ENCODE peak calls at places on chromosome 17, in seven cellular contexts. One of them, this sample, is unnamed.
A peak's percentile ranks its signal among the peaks of the same experiment; 100 is the strongest.

GRCh38 chr17:56009795-56010715 is 143.2 kb upstream of the ANKFN1 start:
- DNase-seq in body of pancreas: no peak
- DNase-seq in transverse colon: no peak
- DNase-seq in CD8-positive, alpha-beta memory T cell: no peak
- DNase-seq in stomach: no peak
- DNase-seq in GM06990: no peak
- DNase-seq in colonic mucosa: no peak
- DNase-seq in this sample: no peak

GRCh38 chr17:17691468-17692263 is 10.4 kb downstream of the RAI1 start:
- DNase-seq in colonic mucosa: no peak
- DNase-seq in GM06990: peak; percentile 84
- DNase-seq in CD8-positive, alpha-beta memory T cell: no peak
- DNase-seq in stomach: peak; percentile 47
- DNase-seq in body of pancreas: no peak
- DNase-seq in transverse colon: no peak
- DNase-seq in this sample: no peak

GRCh38 chr17:65941500-65941899 is 250.4 kb downstream of the CEP112 start:
- DNase-seq in body of pancreas: no peak
- DNase-seq in colonic mucosa: no peak
- DNase-seq in CD8-positive, alpha-beta memory T cell: no peak
- DNase-seq in transverse colon: no peak
- DNase-seq in stomach: no peak
- DNase-seq in GM06990: no peak
- DNase-seq in this sample: no peak

GRCh38 chr17:41540921-41541625 is 13.0 kb upstream of the KRT19 start:
- DNase-seq in stomach: no peak
- DNase-seq in GM06990: no peak
- DNase-seq in transverse colon: no peak
- DNase-seq in body of pancreas: no peak
- DNase-seq in CD8-positive, alpha-beta memory T cell: no peak
- DNase-seq in colonic mucosa: no peak
- DNase-seq in this sample: no peak

GRCh38 chr17:17682293-17682736 is 1.1 kb downstream of the RAI1 start:
- DNase-seq in body of pancreas: peak; percentile 48
- DNase-seq in transverse colon: peak; percentile 67
- DNase-seq in stomach: peak; percentile 57
- DNase-seq in colonic mucosa: peak; percentile 51
- DNase-seq in CD8-positive, alpha-beta memory T cell: peak; percentile 51
- DNase-seq in GM06990: peak; percentile 86
- DNase-seq in this sample: no peak

GRCh38 chr17:21458036-21458435 is 81.9 kb downstream of the KCNJ12 start:
- DNase-seq in CD8-positive, alpha-beta memory T cell: no peak
- DNase-seq in colonic mucosa: no peak
- DNase-seq in transverse colon: no peak
- DNase-seq in GM06990: no peak
- DNase-seq in body of pancreas: no peak
- DNase-seq in stomach: no peak
- DNase-seq in this sample: no peak

GRCh38 chr17:30590086-30590485 is 112.9 kb downstream of the GOSR1 start:
- DNase-seq in transverse colon: no peak
- DNase-seq in body of pancreas: no peak
- DNase-seq in CD8-positive, alpha-beta memory T cell: no peak
- DNase-seq in colonic mucosa: no peak
- DNase-seq in stomach: no peak
- DNase-seq in GM06990: no peak
- DNase-seq in this sample: no peak

GRCh38 chr17:29591737-29592624 is 951 bp upstream of the ANKRD13B start:
- DNase-seq in CD8-positive, alpha-beta memory T cell: peak; percentile 78
- DNase-seq in body of pancreas: peak; percentile 87
- DNase-seq in colonic mucosa: peak; percentile 95
- DNase-seq in stomach: peak; percentile 89
- DNase-seq in transverse colon: peak; percentile 93
- DNase-seq in GM06990: peak; percentile 81
- DNase-seq in this sample: no peak

GRCh38 chr17:78993241-78993956 is 13.7 kb upstream of the LGALS3BP start:
- DNase-seq in body of pancreas: peak; percentile 66
- DNase-seq in CD8-positive, alpha-beta memory T cell: peak; percentile 28
- DNase-seq in GM06990: no peak
- DNase-seq in stomach: peak; percentile 72
- DNase-seq in transverse colon: peak; percentile 60
- DNase-seq in colonic mucosa: peak; percentile 79
- DNase-seq in this sample: no peak

GRCh38 chr17:45246861-45247428 is 14.9 kb downstream of the SPATA32 start:
- DNase-seq in GM06990: no peak
- DNase-seq in body of pancreas: no peak
- DNase-seq in stomach: no peak
- DNase-seq in CD8-positive, alpha-beta memory T cell: no peak
- DNase-seq in colonic mucosa: no peak
- DNase-seq in transverse colon: no peak
- DNase-seq in this sample: no peak

GRCh38 chr17:63622571-63623390 is 564 bp downstream of the MAP3K3 start:
- DNase-seq in stomach: peak; percentile 80
- DNase-seq in body of pancreas: peak; percentile 76
- DNase-seq in transverse colon: peak; percentile 76
- DNase-seq in GM06990: peak; percentile 64
- DNase-seq in CD8-positive, alpha-beta memory T cell: peak; percentile 56
- DNase-seq in colonic mucosa: peak; percentile 76
- DNase-seq in this sample: no peak

GRCh38 chr17:65099941-65100315 is 37.2 kb upstream of the RGS9 start:
- DNase-seq in stomach: peak; percentile 45
- DNase-seq in colonic mucosa: peak; percentile 48
- DNase-seq in CD8-positive, alpha-beta memory T cell: peak; percentile 47
- DNase-seq in transverse colon: peak; percentile 61
- DNase-seq in body of pancreas: peak; percentile 41
- DNase-seq in GM06990: peak; percentile 70
- DNase-seq in this sample: peak; percentile 96

GRCh38 chr17:56169621-56170020 is 16.3 kb downstream of the ANKFN1 start:
- DNase-seq in CD8-positive, alpha-beta memory T cell: no peak
- DNase-seq in transverse colon: no peak
- DNase-seq in stomach: no peak
- DNase-seq in GM06990: no peak
- DNase-seq in body of pancreas: no peak
- DNase-seq in colonic mucosa: no peak
- DNase-seq in this sample: no peak

GRCh38 chr17:75288784-75289121 is 480 bp downstream of the SLC25A19 start:
- DNase-seq in colonic mucosa: peak; percentile 75
- DNase-seq in body of pancreas: no peak
- DNase-seq in CD8-positive, alpha-beta memory T cell: no peak
- DNase-seq in transverse colon: peak; percentile 67
- DNase-seq in GM06990: no peak
- DNase-seq in stomach: peak; percentile 46
- DNase-seq in this sample: no peak

GRCh38 chr17:74201250-74201649 is 2.2 kb upstream of the RPL38 start:
- DNase-seq in CD8-positive, alpha-beta memory T cell: no peak
- DNase-seq in stomach: no peak
- DNase-seq in colonic mucosa: peak; percentile 64
- DNase-seq in transverse colon: peak; percentile 62
- DNase-seq in body of pancreas: no peak
- DNase-seq in GM06990: no peak
- DNase-seq in this sample: no peak

GRCh38 chr17:74890554-74890953 is 2.9 kb downstream of the FADS6 start:
- DNase-seq in body of pancreas: no peak
- DNase-seq in transverse colon: no peak
- DNase-seq in GM06990: no peak
- DNase-seq in colonic mucosa: no peak
- DNase-seq in stomach: no peak
- DNase-seq in CD8-positive, alpha-beta memory T cell: no peak
- DNase-seq in this sample: no peak

GRCh38 chr17:81885869-81886548 is 5.4 kb downstream of the ALYREF start:
- DNase-seq in colonic mucosa: no peak
- DNase-seq in body of pancreas: no peak
- DNase-seq in GM06990: no peak
- DNase-seq in transverse colon: no peak
- DNase-seq in CD8-positive, alpha-beta memory T cell: no peak
- DNase-seq in stomach: no peak
- DNase-seq in this sample: peak; percentile 74

GRCh38 chr17:15918661-15919259 is 26.2 kb upstream of the ADORA2B start:
- DNase-seq in transverse colon: peak; percentile 48
- DNase-seq in colonic mucosa: no peak
- DNase-seq in GM06990: no peak
- DNase-seq in stomach: peak; percentile 29
- DNase-seq in CD8-positive, alpha-beta memory T cell: no peak
- DNase-seq in body of pancreas: peak; percentile 41
- DNase-seq in this sample: no peak

GRCh38 chr17:32916134-32916533 is 11.8 kb upstream of the TMEM98 start:
- DNase-seq in body of pancreas: no peak
- DNase-seq in transverse colon: no peak
- DNase-seq in GM06990: no peak
- DNase-seq in stomach: no peak
- DNase-seq in colonic mucosa: no peak
- DNase-seq in CD8-positive, alpha-beta memory T cell: no peak
- DNase-seq in this sample: no peak

GRCh38 chr17:39719563-39719962 is 10.8 kb downstream of the MIEN1 start:
- DNase-seq in CD8-positive, alpha-beta memory T cell: no peak
- DNase-seq in GM06990: no peak
- DNase-seq in colonic mucosa: peak; percentile 32
- DNase-seq in body of pancreas: no peak
- DNase-seq in transverse colon: peak; percentile 61
- DNase-seq in stomach: no peak
- DNase-seq in this sample: no peak

GRCh38 chr17:78589031-78589675 is 12.0 kb upstream of the DNAH17 start:
- DNase-seq in colonic mucosa: no peak
- DNase-seq in transverse colon: no peak
- DNase-seq in body of pancreas: no peak
- DNase-seq in CD8-positive, alpha-beta memory T cell: no peak
- DNase-seq in stomach: no peak
- DNase-seq in GM06990: no peak
- DNase-seq in this sample: no peak

GRCh38 chr17:59425085-59425901 is 93.8 kb downstream of the YPEL2 start:
- DNase-seq in body of pancreas: no peak
- DNase-seq in transverse colon: peak; percentile 28
- DNase-seq in CD8-positive, alpha-beta memory T cell: no peak
- DNase-seq in colonic mucosa: no peak
- DNase-seq in GM06990: no peak
- DNase-seq in stomach: no peak
- DNase-seq in this sample: no peak

GRCh38 chr17:50283714-50284432 is 9.6 kb downstream of the TMEM92 start:
- DNase-seq in body of pancreas: no peak
- DNase-seq in stomach: no peak
- DNase-seq in CD8-positive, alpha-beta memory T cell: no peak
- DNase-seq in transverse colon: no peak
- DNase-seq in GM06990: no peak
- DNase-seq in colonic mucosa: no peak
- DNase-seq in this sample: no peak

GRCh38 chr17:18187226-18187625 is 3.6 kb downstream of the ALKBH5 start:
- DNase-seq in CD8-positive, alpha-beta memory T cell: no peak
- DNase-seq in stomach: no peak
- DNase-seq in colonic mucosa: no peak
- DNase-seq in transverse colon: no peak
- DNase-seq in body of pancreas: no peak
- DNase-seq in GM06990: no peak
- DNase-seq in this sample: no peak

GRCh38 chr17:50062323-50063243 is 6.7 kb downstream of the ITGA3 start:
- DNase-seq in GM06990: no peak
- DNase-seq in colonic mucosa: peak; percentile 90
- DNase-seq in stomach: peak; percentile 85
- DNase-seq in transverse colon: peak; percentile 88
- DNase-seq in body of pancreas: peak; percentile 27
- DNase-seq in CD8-positive, alpha-beta memory T cell: no peak
- DNase-seq in this sample: peak; percentile 85

DNA sequence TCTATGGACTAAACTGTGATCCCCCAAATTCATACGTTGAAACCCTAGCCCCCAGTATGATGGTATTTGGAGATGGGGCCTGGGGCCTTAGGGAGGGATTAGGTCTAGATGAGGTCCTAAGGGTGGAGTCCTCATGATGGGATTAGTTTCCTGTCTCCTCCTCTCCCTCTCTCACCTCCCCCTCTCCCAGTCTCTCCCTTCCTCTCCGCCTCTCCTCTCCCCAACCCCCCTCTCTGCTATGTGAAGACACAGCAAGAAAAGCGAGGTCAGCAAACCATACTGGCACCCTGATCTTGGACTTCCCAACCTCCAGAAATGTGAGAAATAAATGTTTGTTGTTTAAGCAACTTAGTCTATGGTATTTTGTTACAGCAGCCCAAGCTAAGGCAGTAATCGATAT is 15.4 kb downstream of the ZNF18 start:
- DNase-seq in transverse colon: no peak
- DNase-seq in GM06990: no peak
- DNase-seq in CD8-positive, alpha-beta memory T cell: no peak
- DNase-seq in colonic mucosa: no peak
- DNase-seq in stomach: no peak
- DNase-seq in body of pancreas: no peak
- DNase-seq in this sample: no peak
- H3K4me3 ChIP-seq in transverse colon: no peak overlapping the region
- H3K4me3 ChIP-seq in GM06990: no peak overlapping the region
- H3K4me3 ChIP-seq in CD8-positive, alpha-beta memory T cell: no peak overlapping the region
- H3K4me3 ChIP-seq in colonic mucosa: no peak overlapping the region
- H3K4me3 ChIP-seq in stomach: no peak overlapping the region
- H3K4me3 ChIP-seq in body of pancreas: no peak overlapping the region
- H3K4me3 ChIP-seq in this sample: no peak overlapping the region

DNA sequence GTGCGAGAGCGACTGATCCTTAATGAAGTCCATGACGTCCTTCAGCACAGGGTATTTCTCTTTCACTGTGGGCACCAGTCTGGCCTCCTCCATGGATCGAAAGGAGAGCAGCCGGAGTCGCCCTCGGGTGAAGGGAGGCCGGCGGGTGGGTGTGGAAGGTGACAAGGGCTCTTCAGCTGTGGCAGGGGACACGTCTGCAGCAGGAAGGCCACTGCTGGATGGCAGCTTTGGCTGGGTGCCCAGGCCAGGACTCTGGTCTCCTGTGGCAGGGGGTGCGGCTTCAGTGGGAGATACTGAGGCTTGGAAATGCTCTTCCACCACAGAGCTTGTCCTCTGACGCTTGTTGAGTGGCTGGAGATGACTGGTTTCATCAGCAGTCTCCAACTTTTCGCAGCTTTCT is 78.5 kb downstream of the ZZEF1 start:
- DNase-seq in colonic mucosa: no peak
- DNase-seq in body of pancreas: no peak
- DNase-seq in stomach: no peak
- DNase-seq in transverse colon: no peak
- DNase-seq in CD8-positive, alpha-beta memory T cell: no peak
- DNase-seq in GM06990: no peak
- DNase-seq in this sample: no peak
- H3K4me3 ChIP-seq in colonic mucosa: no peak overlapping the region
- H3K4me3 ChIP-seq in body of pancreas: no peak overlapping the region
- H3K4me3 ChIP-seq in stomach: no peak overlapping the region
- H3K4me3 ChIP-seq in transverse colon: no peak overlapping the region
- H3K4me3 ChIP-seq in CD8-positive, alpha-beta memory T cell: no peak overlapping the region
- H3K4me3 ChIP-seq in GM06990: no peak overlapping the region
- H3K4me3 ChIP-seq in this sample: no peak overlapping the region

GRCh38 chr17:1907818-1908698 is 78.3 kb downstream of the RPA1 start:
- DNase-seq in transverse colon: no peak
- DNase-seq in body of pancreas: no peak
- DNase-seq in colonic mucosa: no peak
- DNase-seq in GM06990: peak; percentile 36
- DNase-seq in CD8-positive, alpha-beta memory T cell: no peak
- DNase-seq in stomach: no peak
- DNase-seq in this sample: no peak
- H3K4me3 ChIP-seq in transverse colon: peak overlapping the region; percentile 31
- H3K4me3 ChIP-seq in body of pancreas: no peak overlapping the region
- H3K4me3 ChIP-seq in colonic mucosa: no peak overlapping the region
- H3K4me3 ChIP-seq in GM06990: peak overlapping the region; percentile 27
- H3K4me3 ChIP-seq in CD8-positive, alpha-beta memory T cell: peak overlapping the region; percentile 24
- H3K4me3 ChIP-seq in stomach: peak overlapping the region; percentile 7
- H3K4me3 ChIP-seq in this sample: peak overlapping the region; percentile 2

DNA sequence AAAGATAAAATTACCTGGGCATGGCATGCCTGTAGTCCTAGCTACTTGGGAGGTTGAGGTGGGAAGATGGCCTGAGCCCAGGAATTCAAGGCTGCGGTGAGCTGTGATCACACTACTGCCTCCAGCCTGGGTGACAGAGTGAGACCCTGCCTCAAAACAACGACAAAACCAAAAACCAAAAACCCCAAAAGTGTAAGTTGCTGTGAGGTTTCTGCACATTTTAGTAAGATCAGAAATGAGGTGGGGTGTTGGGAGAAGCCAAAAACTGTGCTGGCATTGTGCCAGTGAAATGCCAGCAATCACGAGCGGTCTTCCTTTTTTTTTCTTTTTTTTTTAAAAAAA is 114.6 kb downstream of the PITPNC1 start:
- DNase-seq in body of pancreas: peak; percentile 35
- DNase-seq in CD8-positive, alpha-beta memory T cell: no peak
- DNase-seq in transverse colon: no peak
- DNase-seq in GM06990: no peak
- DNase-seq in colonic mucosa: no peak
- DNase-seq in stomach: no peak
- DNase-seq in this sample: no peak
- H3K4me3 ChIP-seq in body of pancreas: no peak overlapping the region
- H3K4me3 ChIP-seq in CD8-positive, alpha-beta memory T cell: no peak overlapping the region
- H3K4me3 ChIP-seq in transverse colon: no peak overlapping the region
- H3K4me3 ChIP-seq in GM06990: no peak overlapping the region
- H3K4me3 ChIP-seq in colonic mucosa: no peak overlapping the region
- H3K4me3 ChIP-seq in stomach: no peak overlapping the region
- H3K4me3 ChIP-seq in this sample: no peak overlapping the region